ENCODE peak calls at places on chromosomes 2 and 18, in nine cellular contexts. I is PC-9, C is astrocyte, F is astrocyte of the cerebellum, N is fibroblast of pulmonary artery, R is IMR-90, M is left ventricle myocardium inferior, U is NB4, S is cardiac fibroblast. B is an unnamed sample.

GRCh38 chr2:190545756-190546385 is 11.3 kb upstream of the NEMP2 start:
- DNase-seq in N (peak; percentile 56), M (no peak), C (peak; percentile 65), R (peak; percentile 58), U (no peak), I (no peak), F (no peak), S (peak; percentile 45), B (peak; percentile 74)

GRCh38 chr2:72117718-72118117 is 29.9 kb downstream of the CYP26B1 start:
- DNase-seq in S (no peak), R (no peak), C (no peak), F (no peak), I (no peak), U (no peak), M (no peak), N (no peak), B (no peak)

GRCh38 chr2:231393149-231394131 is 2.1 kb upstream of the B3GNT7 start:
- DNase-seq in U (peak; percentile 85), C (no peak), N (no peak), M (no peak), I (no peak), S (no peak), F (no peak), R (no peak), B (no peak)

GRCh38 chr2:31337197-31337596 is 77.3 kb downstream of the XDH start:
- DNase-seq in M (no peak), I (no peak), N (peak; percentile 41), R (peak; percentile 64), C (peak; percentile 76), S (no peak), F (no peak), U (no peak), B (peak; percentile 46)

GRCh38 chr18:27715751-27716150 is 461.2 kb downstream of the CDH2 start:
- DNase-seq in C (no peak), U (no peak), R (no peak), S (no peak), I (no peak), F (no peak), N (peak; percentile 24), M (no peak), B (peak; percentile 35)

GRCh38 chr2:46645681-46646162 is 166.4 kb downstream of the TMEM247 start:
- DNase-seq in R (peak; percentile 93), I (peak; percentile 32), F (peak; percentile 55), S (peak; percentile 91), N (peak; percentile 96), C (peak; percentile 73), M (peak; percentile 35), U (peak; percentile 19), B (peak; percentile 92)

GRCh38 chr2:30098271-30099005 is 48.4 kb upstream of the YPEL5 start:
- DNase-seq in I (no peak), M (no peak), F (no peak), R (no peak), N (no peak), C (no peak), U (no peak), S (no peak), B (no peak)

GRCh38 chr2:96088340-96089335 is 27.7 kb downstream of the ADRA2B start:
- DNase-seq in N (no peak), C (no peak), R (no peak), F (no peak), S (no peak), M (no peak), U (no peak), I (no peak), B (no peak)

GRCh38 chr2:88753833-88754584 is 62.5 kb downstream of the RPIA start:
- DNase-seq in S (no peak), M (no peak), I (no peak), R (peak; percentile 61), C (peak; percentile 4), N (peak; percentile 35), U (no peak), F (no peak), B (peak; percentile 68)

GRCh38 chr2:153622285-153622684 is 143.7 kb upstream of the RPRM start:
- DNase-seq in C (no peak), R (no peak), I (no peak), U (peak; percentile 17), F (no peak), M (no peak), S (no peak), N (no peak), B (no peak)

GRCh38 chr2:130376433-130377293 is 20.8 kb downstream of the PTPN18 start:
- DNase-seq in N (no peak), R (no peak), S (no peak), I (no peak), U (peak; percentile 60), C (no peak), M (no peak), F (no peak), B (no peak)
- H3K4me3 ChIP-seq in N (no peak overlapping the region), R (no peak overlapping the region), S (no peak overlapping the region), I (no peak overlapping the region), U (no peak overlapping the region), C (no peak overlapping the region), M (no peak overlapping the region), F (no peak overlapping the region), B (no peak overlapping the region)

GRCh38 chr2:225030893-225031292 is 11.4 kb downstream of the DOCK10 start:
- DNase-seq in S (no peak), N (no peak), M (no peak), F (no peak), C (no peak), U (no peak), I (no peak), R (no peak), B (no peak)

GRCh38 chr2:225027061-225027762 is 15.1 kb downstream of the DOCK10 start:
- DNase-seq in R (no peak), N (no peak), C (no peak), M (no peak), F (no peak), I (no peak), U (peak; percentile 62), S (no peak), B (no peak)

GRCh38 chr2:225025917-225026571 is 16.2 kb downstream of the DOCK10 start:
- DNase-seq in U (peak; percentile 89), I (peak; percentile 38), C (peak; percentile 92), N (peak; percentile 85), F (peak; percentile 66), M (no peak), R (peak; percentile 80), S (peak; percentile 76), B (peak; percentile 97)

GRCh38 chr2:225030089-225030653 is 12.1 kb downstream of the DOCK10 start:
- DNase-seq in C (no peak), U (no peak), I (no peak), F (no peak), M (no peak), R (no peak), N (no peak), S (no peak), B (no peak)

GRCh38 chr2:225028572-225028971 is 13.7 kb downstream of the DOCK10 start:
- DNase-seq in C (no peak), M (no peak), I (no peak), S (no peak), N (no peak), F (no peak), U (no peak), R (no peak), B (no peak)
- TF ChIP-seq CTCF in C (no peak), M (no peak), I (no peak), S (no peak), N (no peak), F (no peak), U (no peak), R (no peak), B (no peak)

GRCh38 chr2:24360963-24361330 is 611 bp upstream of the ITSN2 start:
- DNase-seq in C (no peak), R (no peak), U (no peak), I (no peak), M (no peak), S (no peak), N (no peak), F (no peak), B (no peak)

GRCh38 chr2:24359701-24360049 is 661 bp downstream of the ITSN2 start:
- DNase-seq in R (no peak), S (peak; percentile 25), M (peak; percentile 32), I (no peak), C (peak; percentile 12), F (no peak), N (peak; percentile 17), U (peak; percentile 40), B (peak; percentile 26)

GRCh38 chr2:24362253-24362652 is 1.9 kb upstream of the ITSN2 start:
- DNase-seq in F (no peak), S (no peak), N (no peak), C (no peak), M (no peak), U (no peak), R (no peak), I (no peak), B (no peak)

GRCh38 chr2:24360050-24360962 is at the start of gene ITSN2:
- DNase-seq in C (peak; percentile 37), S (peak; percentile 70), F (no peak), M (peak; percentile 87), R (peak; percentile 49), N (peak; percentile 63), U (peak; percentile 90), I (peak; percentile 77), B (peak; percentile 56)

DNA sequence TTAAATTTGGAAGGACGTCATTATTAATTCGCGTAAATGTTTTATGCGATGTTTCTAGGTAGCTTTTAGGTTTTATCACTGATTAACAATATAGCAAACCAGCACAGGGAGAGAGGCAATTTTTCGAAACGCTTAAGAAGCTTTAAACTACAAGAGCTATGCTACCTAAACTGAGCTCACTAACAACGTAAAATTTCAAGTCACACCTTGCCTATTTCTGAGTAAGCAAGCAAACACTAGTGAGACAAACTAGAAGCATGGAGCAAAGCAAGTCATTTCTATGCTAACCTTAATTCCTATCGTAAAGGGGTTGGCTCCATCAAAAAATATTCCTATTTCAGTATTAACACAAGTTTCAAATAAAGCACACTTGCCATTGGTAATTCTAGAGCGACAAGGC is 1.2 kb downstream of the ITSN2 start:
- DNase-seq in N (no peak), F (no peak), S (no peak), R (no peak), U (no peak), M (no peak), C (no peak), I (no peak), B (no peak)
- H3K4me3 ChIP-seq in N (peak overlapping the region; percentile 85), F (peak overlapping the region; percentile 78), S (peak overlapping the region; percentile 83), R (peak overlapping the region; percentile 97), U (peak overlapping the region; percentile 66), M (peak overlapping the region; percentile 93), C (peak overlapping the region; percentile 84), I (peak overlapping the region; percentile 97), B (peak overlapping the region; percentile 81)

GRCh38 chr2:53787911-53788289 is 1.1 kb downstream of the ERLEC1 start:
- DNase-seq in N (peak; percentile 11), U (no peak), F (no peak), C (no peak), M (no peak), R (no peak), I (no peak), S (no peak), B (peak; percentile 33)

GRCh38 chr2:53787255-53787910 is 539 bp downstream of the ERLEC1 start:
- DNase-seq in S (no peak), R (peak; percentile 48), U (peak; percentile 62), C (peak; percentile 44), N (peak; percentile 25), I (no peak), M (no peak), F (no peak), B (peak; percentile 46)

GRCh38 chr2:53784431-53784830 is 2.3 kb downstream of the ASB3 start:
- DNase-seq in C (peak; percentile 23), S (no peak), F (no peak), U (no peak), I (no peak), N (no peak), M (no peak), R (peak; percentile 40), B (no peak)

GRCh38 chr2:53786371-53787254 is at the start of the genes ASB3 and ERLEC1:
- DNase-seq in R (peak; percentile 85), U (peak; percentile 96), M (peak; percentile 90), S (peak; percentile 86), C (peak; percentile 78), I (peak; percentile 85), F (peak; percentile 57), N (peak; percentile 84), B (peak; percentile 83)

GRCh38 chr2:53785378-53785777 is 1.4 kb downstream of the ASB3 start:
- DNase-seq in C (no peak), F (no peak), N (no peak), S (no peak), I (no peak), M (no peak), U (no peak), R (no peak), B (no peak)
- TF ChIP-seq CTCF in C (no peak), F (no peak), N (no peak), S (no peak), I (no peak), M (no peak), U (no peak), R (no peak), B (no peak)